ENCODE peak calls at places on chromosomes 16 and 17, in six cellular contexts. One of them, this sample, is unnamed.
A peak's percentile ranks its signal among the peaks of the same experiment; 100 is the strongest.

GRCh38 chr17:56819431-56820145 is 14.1 kb downstream of the C17orf67 start:
- DNase-seq in transverse colon: peak; percentile 82
- DNase-seq in non-pigmented ciliary epithelial cell: peak; percentile 22
- DNase-seq in Right ventricle myocardium superior: no peak
- DNase-seq in EL: peak; percentile 71
- DNase-seq in activated CD4-positive, alpha-beta T cell treated with anti-CD3 and anti-CD28 coated beads for 48 hours: peak; percentile 82
- DNase-seq in this sample: peak; percentile 61

GRCh38 chr17:75406222-75406615 is 741 bp upstream of the GRB2 start:
- DNase-seq in transverse colon: no peak
- DNase-seq in non-pigmented ciliary epithelial cell: no peak
- DNase-seq in Right ventricle myocardium superior: no peak
- DNase-seq in EL: peak; percentile 44
- DNase-seq in activated CD4-positive, alpha-beta T cell treated with anti-CD3 and anti-CD28 coated beads for 48 hours: no peak
- DNase-seq in this sample: no peak

GRCh38 chr17:3754458-3755334 is 31.0 kb downstream of the HASPIN start:
- DNase-seq in transverse colon: peak; percentile 96
- DNase-seq in non-pigmented ciliary epithelial cell: no peak
- DNase-seq in Right ventricle myocardium superior: peak; percentile 57
- DNase-seq in EL: no peak
- DNase-seq in activated CD4-positive, alpha-beta T cell treated with anti-CD3 and anti-CD28 coated beads for 48 hours: peak; percentile 82
- DNase-seq in this sample: no peak

GRCh38 chr16:85428168-85428898 is 184.8 kb upstream of the GSE1 start:
- DNase-seq in transverse colon: peak; percentile 62
- DNase-seq in non-pigmented ciliary epithelial cell: no peak
- DNase-seq in Right ventricle myocardium superior: peak; percentile 67
- DNase-seq in EL: no peak
- DNase-seq in activated CD4-positive, alpha-beta T cell treated with anti-CD3 and anti-CD28 coated beads for 48 hours: peak; percentile 63
- DNase-seq in this sample: no peak

GRCh38 chr16:30797670-30798309 is 10.8 kb upstream of the ZNF629 start:
- DNase-seq in transverse colon: no peak
- DNase-seq in non-pigmented ciliary epithelial cell: no peak
- DNase-seq in Right ventricle myocardium superior: no peak
- DNase-seq in EL: no peak
- DNase-seq in activated CD4-positive, alpha-beta T cell treated with anti-CD3 and anti-CD28 coated beads for 48 hours: no peak
- DNase-seq in this sample: no peak

GRCh38 chr16:68354816-68355215 is 44.0 kb downstream of the PRMT7 start:
- DNase-seq in transverse colon: no peak
- DNase-seq in non-pigmented ciliary epithelial cell: no peak
- DNase-seq in Right ventricle myocardium superior: peak; percentile 18
- DNase-seq in EL: no peak
- DNase-seq in activated CD4-positive, alpha-beta T cell treated with anti-CD3 and anti-CD28 coated beads for 48 hours: no peak
- DNase-seq in this sample: no peak

GRCh38 chr17:69499301-69499700 is 84.8 kb downstream of the MAP2K6 start:
- DNase-seq in transverse colon: no peak
- DNase-seq in non-pigmented ciliary epithelial cell: no peak
- DNase-seq in Right ventricle myocardium superior: no peak
- DNase-seq in EL: no peak
- DNase-seq in activated CD4-positive, alpha-beta T cell treated with anti-CD3 and anti-CD28 coated beads for 48 hours: no peak
- DNase-seq in this sample: no peak

GRCh38 chr16:3135120-3135715 is 389 bp downstream of the ZNF213 start:
- DNase-seq in transverse colon: no peak
- DNase-seq in non-pigmented ciliary epithelial cell: no peak
- DNase-seq in Right ventricle myocardium superior: no peak
- DNase-seq in EL: no peak
- DNase-seq in activated CD4-positive, alpha-beta T cell treated with anti-CD3 and anti-CD28 coated beads for 48 hours: no peak
- DNase-seq in this sample: no peak

GRCh38 chr17:12402963-12403622 is 262.6 kb upstream of the MYOCD start:
- DNase-seq in transverse colon: no peak
- DNase-seq in non-pigmented ciliary epithelial cell: peak; percentile 41
- DNase-seq in Right ventricle myocardium superior: no peak
- DNase-seq in EL: peak; percentile 84
- DNase-seq in activated CD4-positive, alpha-beta T cell treated with anti-CD3 and anti-CD28 coated beads for 48 hours: no peak
- DNase-seq in this sample: no peak

GRCh38 chr17:21303441-21304065 is 19.0 kb downstream of the MAP2K3 start:
- DNase-seq in transverse colon: peak; percentile 5
- DNase-seq in non-pigmented ciliary epithelial cell: no peak
- DNase-seq in Right ventricle myocardium superior: no peak
- DNase-seq in EL: no peak
- DNase-seq in activated CD4-positive, alpha-beta T cell treated with anti-CD3 and anti-CD28 coated beads for 48 hours: no peak
- DNase-seq in this sample: no peak

GRCh38 chr17:15343749-15344148 is 2.4 kb upstream of the TEKT3 start:
- DNase-seq in transverse colon: no peak
- DNase-seq in non-pigmented ciliary epithelial cell: no peak
- DNase-seq in Right ventricle myocardium superior: no peak
- DNase-seq in EL: peak; percentile 78
- DNase-seq in activated CD4-positive, alpha-beta T cell treated with anti-CD3 and anti-CD28 coated beads for 48 hours: no peak
- DNase-seq in this sample: no peak

GRCh38 chr17:34979650-34980352 is 511 bp upstream of the LIG3 start:
- DNase-seq in transverse colon: no peak
- DNase-seq in non-pigmented ciliary epithelial cell: no peak
- DNase-seq in Right ventricle myocardium superior: no peak
- DNase-seq in EL: no peak
- DNase-seq in activated CD4-positive, alpha-beta T cell treated with anti-CD3 and anti-CD28 coated beads for 48 hours: no peak
- DNase-seq in this sample: no peak

GRCh38 chr16:48383204-48383876 is 1.9 kb downstream of the SIAH1 start:
- DNase-seq in transverse colon: no peak
- DNase-seq in non-pigmented ciliary epithelial cell: no peak
- DNase-seq in Right ventricle myocardium superior: no peak
- DNase-seq in EL: no peak
- DNase-seq in activated CD4-positive, alpha-beta T cell treated with anti-CD3 and anti-CD28 coated beads for 48 hours: no peak
- DNase-seq in this sample: no peak